ENCODE peak calls at places on chromosomes 16 and 17, in seven cellular contexts. One of them, this sample, is unnamed.

GRCh38 chr17:50917418-50917743 is 51.2 kb upstream of the TOB1 start:
- DNase-seq in MG63: no peak
- DNase-seq in thoracic aorta: no peak
- DNase-seq in adipocyte: no peak
- DNase-seq in CD8-positive, alpha-beta memory T cell: no peak
- DNase-seq in brain microvascular endothelial cell: no peak
- DNase-seq in lower lobe of right lung: no peak
- DNase-seq in this sample: no peak

GRCh38 chr17:63826468-63827001 is 696 bp upstream of the PSMC5 start:
- DNase-seq in MG63: no peak
- DNase-seq in thoracic aorta: no peak
- DNase-seq in adipocyte: peak; percentile 40
- DNase-seq in CD8-positive, alpha-beta memory T cell: no peak
- DNase-seq in brain microvascular endothelial cell: peak; percentile 31
- DNase-seq in lower lobe of right lung: no peak
- DNase-seq in this sample: no peak

GRCh38 chr17:16491703-16492612 is at the start of gene LRRC75A:
- DNase-seq in MG63: peak; percentile 38
- DNase-seq in thoracic aorta: no peak
- DNase-seq in adipocyte: peak; percentile 81
- DNase-seq in CD8-positive, alpha-beta memory T cell: peak; percentile 53
- DNase-seq in brain microvascular endothelial cell: no peak
- DNase-seq in lower lobe of right lung: peak; percentile 56
- DNase-seq in this sample: peak; percentile 71

GRCh38 chr16:8355714-8356113 is 234.6 kb downstream of the TMEM114 start:
- DNase-seq in MG63: no peak
- DNase-seq in thoracic aorta: no peak
- DNase-seq in adipocyte: no peak
- DNase-seq in CD8-positive, alpha-beta memory T cell: no peak
- DNase-seq in brain microvascular endothelial cell: no peak
- DNase-seq in lower lobe of right lung: no peak
- DNase-seq in this sample: no peak

GRCh38 chr16:4477966-4478365 is 1.8 kb downstream of the HMOX2 start:
- DNase-seq in MG63: peak; percentile 43
- DNase-seq in thoracic aorta: no peak
- DNase-seq in adipocyte: peak; percentile 71
- DNase-seq in CD8-positive, alpha-beta memory T cell: no peak
- DNase-seq in brain microvascular endothelial cell: no peak
- DNase-seq in lower lobe of right lung: no peak
- DNase-seq in this sample: no peak

GRCh38 chr17:58576679-58577367 is 62.4 kb upstream of the MTMR4 start:
- DNase-seq in MG63: no peak
- DNase-seq in thoracic aorta: no peak
- DNase-seq in adipocyte: no peak
- DNase-seq in CD8-positive, alpha-beta memory T cell: no peak
- DNase-seq in brain microvascular endothelial cell: no peak
- DNase-seq in lower lobe of right lung: no peak
- DNase-seq in this sample: no peak

GRCh38 chr16:2468725-2469398 is 2.2 kb upstream of the NTN3 start:
- DNase-seq in MG63: no peak
- DNase-seq in thoracic aorta: no peak
- DNase-seq in adipocyte: no peak
- DNase-seq in CD8-positive, alpha-beta memory T cell: no peak
- DNase-seq in brain microvascular endothelial cell: no peak
- DNase-seq in lower lobe of right lung: no peak
- DNase-seq in this sample: no peak

GRCh38 chr17:64448665-64449512 is at the start of gene MILR1:
- DNase-seq in MG63: peak; percentile 52
- DNase-seq in thoracic aorta: no peak
- DNase-seq in adipocyte: peak; percentile 79
- DNase-seq in CD8-positive, alpha-beta memory T cell: no peak
- DNase-seq in brain microvascular endothelial cell: peak; percentile 77
- DNase-seq in lower lobe of right lung: no peak
- DNase-seq in this sample: no peak

GRCh38 chr17:15454328-15454727 is 13.1 kb downstream of the CDRT4 start:
- DNase-seq in MG63: no peak
- DNase-seq in thoracic aorta: no peak
- DNase-seq in adipocyte: no peak
- DNase-seq in CD8-positive, alpha-beta memory T cell: no peak
- DNase-seq in brain microvascular endothelial cell: no peak
- DNase-seq in lower lobe of right lung: no peak
- DNase-seq in this sample: no peak

GRCh38 chr16:964696-965395 is 5.9 kb downstream of the LMF1 start:
- DNase-seq in MG63: peak; percentile 75
- DNase-seq in thoracic aorta: no peak
- DNase-seq in adipocyte: no peak
- DNase-seq in CD8-positive, alpha-beta memory T cell: peak; percentile 48
- DNase-seq in brain microvascular endothelial cell: no peak
- DNase-seq in lower lobe of right lung: peak; percentile 75
- DNase-seq in this sample: peak; percentile 59

GRCh38 chr17:75077490-75078096 is 10.2 kb upstream of the SLC16A5 start:
- DNase-seq in MG63: no peak
- DNase-seq in thoracic aorta: no peak
- DNase-seq in adipocyte: no peak
- DNase-seq in CD8-positive, alpha-beta memory T cell: no peak
- DNase-seq in brain microvascular endothelial cell: no peak
- DNase-seq in lower lobe of right lung: peak; percentile 88
- DNase-seq in this sample: no peak

GRCh38 chr17:61759362-61759761 is 104.0 kb downstream of the BRIP1 start:
- DNase-seq in MG63: no peak
- DNase-seq in thoracic aorta: no peak
- DNase-seq in adipocyte: no peak
- DNase-seq in CD8-positive, alpha-beta memory T cell: no peak
- DNase-seq in brain microvascular endothelial cell: no peak
- DNase-seq in lower lobe of right lung: no peak
- DNase-seq in this sample: no peak

GRCh38 chr16:81869326-81869725 is 90.2 kb downstream of the PLCG2 start:
- DNase-seq in MG63: no peak
- DNase-seq in thoracic aorta: no peak
- DNase-seq in adipocyte: no peak
- DNase-seq in CD8-positive, alpha-beta memory T cell: no peak
- DNase-seq in brain microvascular endothelial cell: no peak
- DNase-seq in lower lobe of right lung: no peak
- DNase-seq in this sample: no peak
- H3K4me3 ChIP-seq in MG63: no peak overlapping the region
- H3K4me3 ChIP-seq in thoracic aorta: no peak overlapping the region
- H3K4me3 ChIP-seq in adipocyte: no peak overlapping the region
- H3K4me3 ChIP-seq in CD8-positive, alpha-beta memory T cell: no peak overlapping the region
- H3K4me3 ChIP-seq in brain microvascular endothelial cell: no peak overlapping the region
- H3K4me3 ChIP-seq in lower lobe of right lung: no peak overlapping the region
- H3K4me3 ChIP-seq in this sample: no peak overlapping the region

GRCh38 chr16:80585764-80586163 is 45.0 kb downstream of the DYNLRB2 start:
- DNase-seq in MG63: no peak
- DNase-seq in thoracic aorta: no peak
- DNase-seq in adipocyte: no peak
- DNase-seq in CD8-positive, alpha-beta memory T cell: no peak
- DNase-seq in brain microvascular endothelial cell: no peak
- DNase-seq in lower lobe of right lung: no peak
- DNase-seq in this sample: no peak

GRCh38 chr16:80576343-80576912 is 35.6 kb downstream of the DYNLRB2 start:
- DNase-seq in MG63: no peak
- DNase-seq in thoracic aorta: no peak
- DNase-seq in adipocyte: no peak
- DNase-seq in CD8-positive, alpha-beta memory T cell: no peak
- DNase-seq in brain microvascular endothelial cell: no peak
- DNase-seq in lower lobe of right lung: no peak
- DNase-seq in this sample: no peak

GRCh38 chr16:80577485-80578280 is 36.9 kb downstream of the DYNLRB2 start:
- DNase-seq in MG63: no peak
- DNase-seq in thoracic aorta: no peak
- DNase-seq in adipocyte: no peak
- DNase-seq in CD8-positive, alpha-beta memory T cell: no peak
- DNase-seq in brain microvascular endothelial cell: no peak
- DNase-seq in lower lobe of right lung: no peak
- DNase-seq in this sample: no peak

GRCh38 chr16:80583466-80583865 is 42.7 kb downstream of the DYNLRB2 start:
- DNase-seq in MG63: peak; percentile 45
- DNase-seq in thoracic aorta: no peak
- DNase-seq in adipocyte: peak; percentile 19
- DNase-seq in CD8-positive, alpha-beta memory T cell: no peak
- DNase-seq in brain microvascular endothelial cell: peak; percentile 74
- DNase-seq in lower lobe of right lung: no peak
- DNase-seq in this sample: no peak

GRCh38 chr16:80580109-80580832 is 39.5 kb downstream of the DYNLRB2 start:
- DNase-seq in MG63: no peak
- DNase-seq in thoracic aorta: no peak
- DNase-seq in adipocyte: no peak
- DNase-seq in CD8-positive, alpha-beta memory T cell: peak; percentile 31
- DNase-seq in brain microvascular endothelial cell: peak; percentile 89
- DNase-seq in lower lobe of right lung: no peak
- DNase-seq in this sample: no peak
- H3K4me3 ChIP-seq in MG63: no peak overlapping the region
- H3K4me3 ChIP-seq in thoracic aorta: no peak overlapping the region
- H3K4me3 ChIP-seq in adipocyte: no peak overlapping the region
- H3K4me3 ChIP-seq in CD8-positive, alpha-beta memory T cell: peak overlapping the region; percentile 6
- H3K4me3 ChIP-seq in brain microvascular endothelial cell: no peak overlapping the region
- H3K4me3 ChIP-seq in lower lobe of right lung: no peak overlapping the region
- H3K4me3 ChIP-seq in this sample: no peak overlapping the region

DNA sequence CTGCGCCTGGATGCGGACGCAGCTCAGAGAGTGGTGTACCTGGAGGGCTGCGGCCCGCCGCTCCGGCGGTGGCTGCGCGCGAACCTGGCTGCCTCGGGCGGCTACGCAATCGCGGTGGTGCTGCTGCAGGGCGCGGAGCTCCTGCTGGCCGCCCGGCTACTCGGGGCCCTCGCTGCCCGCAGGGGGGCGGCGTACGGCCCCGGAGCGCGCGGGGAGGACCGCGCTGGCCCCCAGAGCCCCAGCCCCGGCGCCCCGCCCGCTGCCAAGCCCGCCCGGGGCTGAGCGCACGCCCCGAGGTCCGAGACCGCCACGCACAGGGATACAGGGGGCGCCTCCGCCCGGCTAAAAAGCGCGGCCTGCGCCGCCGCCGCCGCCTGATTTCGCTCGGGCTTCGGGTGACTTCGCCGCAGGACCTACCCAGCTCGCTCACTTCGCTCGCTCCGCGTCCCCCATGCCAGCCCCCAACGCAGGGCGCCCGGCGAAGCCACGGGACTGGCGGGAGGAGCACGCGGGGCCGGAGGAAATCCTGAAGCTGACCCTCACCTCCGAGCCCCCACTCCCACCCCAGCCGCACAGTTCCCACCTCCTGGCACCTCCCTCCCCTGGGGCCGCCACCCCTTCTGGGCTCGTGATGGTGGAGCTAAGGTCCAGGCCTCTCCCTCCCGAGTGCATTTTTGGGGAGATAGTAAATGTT is 8.2 kb downstream of the PDE6G start:
- DNase-seq in MG63: no peak
- DNase-seq in thoracic aorta: no peak
- DNase-seq in adipocyte: no peak
- DNase-seq in CD8-positive, alpha-beta memory T cell: no peak
- DNase-seq in brain microvascular endothelial cell: no peak
- DNase-seq in lower lobe of right lung: no peak
- DNase-seq in this sample: no peak
- H3K4me3 ChIP-seq in MG63: no peak overlapping the region
- H3K4me3 ChIP-seq in thoracic aorta: no peak overlapping the region
- H3K4me3 ChIP-seq in adipocyte: no peak overlapping the region
- H3K4me3 ChIP-seq in CD8-positive, alpha-beta memory T cell: no peak overlapping the region
- H3K4me3 ChIP-seq in brain microvascular endothelial cell: no peak overlapping the region
- H3K4me3 ChIP-seq in lower lobe of right lung: no peak overlapping the region
- H3K4me3 ChIP-seq in this sample: no peak overlapping the region

GRCh38 chr17:39629494-39629880 is 2.7 kb downstream of the PPP1R1B start:
- DNase-seq in MG63: no peak
- DNase-seq in thoracic aorta: no peak
- DNase-seq in adipocyte: no peak
- DNase-seq in CD8-positive, alpha-beta memory T cell: no peak
- DNase-seq in brain microvascular endothelial cell: no peak
- DNase-seq in lower lobe of right lung: no peak
- DNase-seq in this sample: peak; percentile 80
- H3K4me3 ChIP-seq in MG63: no peak overlapping the region
- H3K4me3 ChIP-seq in thoracic aorta: no peak overlapping the region
- H3K4me3 ChIP-seq in adipocyte: no peak overlapping the region
- H3K4me3 ChIP-seq in CD8-positive, alpha-beta memory T cell: no peak overlapping the region
- H3K4me3 ChIP-seq in brain microvascular endothelial cell: no peak overlapping the region
- H3K4me3 ChIP-seq in lower lobe of right lung: no peak overlapping the region
- H3K4me3 ChIP-seq in this sample: no peak overlapping the region

GRCh38 chr17:32488604-32489180 is 1.9 kb downstream of the CDK5R1 start:
- DNase-seq in MG63: no peak
- DNase-seq in thoracic aorta: no peak
- DNase-seq in adipocyte: no peak
- DNase-seq in CD8-positive, alpha-beta memory T cell: no peak
- DNase-seq in brain microvascular endothelial cell: no peak
- DNase-seq in lower lobe of right lung: peak; percentile 41
- DNase-seq in this sample: no peak

GRCh38 chr17:32487460-32488176 is 825 bp downstream of the CDK5R1 start:
- DNase-seq in MG63: no peak
- DNase-seq in thoracic aorta: no peak
- DNase-seq in adipocyte: peak; percentile 25
- DNase-seq in CD8-positive, alpha-beta memory T cell: no peak
- DNase-seq in brain microvascular endothelial cell: no peak
- DNase-seq in lower lobe of right lung: peak; percentile 45
- DNase-seq in this sample: peak; percentile 68

GRCh38 chr17:32486701-32487459 is at the start of gene CDK5R1:
- DNase-seq in MG63: peak; percentile 75
- DNase-seq in thoracic aorta: no peak
- DNase-seq in adipocyte: peak; percentile 83
- DNase-seq in CD8-positive, alpha-beta memory T cell: peak; percentile 66
- DNase-seq in brain microvascular endothelial cell: no peak
- DNase-seq in lower lobe of right lung: peak; percentile 78
- DNase-seq in this sample: peak; percentile 85

GRCh38 chr17:32489320-32490100 is 2.7 kb downstream of the CDK5R1 start:
- DNase-seq in MG63: no peak
- DNase-seq in thoracic aorta: no peak
- DNase-seq in adipocyte: no peak
- DNase-seq in CD8-positive, alpha-beta memory T cell: no peak
- DNase-seq in brain microvascular endothelial cell: no peak
- DNase-seq in lower lobe of right lung: peak; percentile 21
- DNase-seq in this sample: no peak

DNA sequence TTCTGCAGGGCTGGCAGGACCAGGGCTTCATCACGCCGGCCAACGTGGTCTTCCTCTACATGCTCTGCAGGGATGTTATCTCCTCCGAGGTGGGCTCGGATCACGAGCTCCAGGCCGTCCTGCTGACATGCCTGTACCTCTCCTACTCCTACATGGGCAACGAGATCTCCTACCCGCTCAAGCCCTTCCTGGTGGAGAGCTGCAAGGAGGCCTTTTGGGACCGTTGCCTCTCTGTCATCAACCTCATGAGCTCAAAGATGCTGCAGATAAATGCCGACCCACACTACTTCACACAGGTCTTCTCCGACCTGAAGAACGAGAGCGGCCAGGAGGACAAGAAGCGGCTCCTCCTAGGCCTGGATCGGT is 1.4 kb downstream of the CDK5R1 start:
- DNase-seq in MG63: no peak
- DNase-seq in thoracic aorta: no peak
- DNase-seq in adipocyte: no peak
- DNase-seq in CD8-positive, alpha-beta memory T cell: no peak
- DNase-seq in brain microvascular endothelial cell: no peak
- DNase-seq in lower lobe of right lung: peak; percentile 31
- DNase-seq in this sample: no peak
- H3K4me3 ChIP-seq in MG63: no peak overlapping the region
- H3K4me3 ChIP-seq in thoracic aorta: no peak overlapping the region
- H3K4me3 ChIP-seq in adipocyte: peak overlapping the region; percentile 83
- H3K4me3 ChIP-seq in CD8-positive, alpha-beta memory T cell: peak overlapping the region; percentile 79
- H3K4me3 ChIP-seq in brain microvascular endothelial cell: no peak overlapping the region
- H3K4me3 ChIP-seq in lower lobe of right lung: no peak overlapping the region
- H3K4me3 ChIP-seq in this sample: no peak overlapping the region